ENCODE peak calls at places on chromosomes 12 and 14, in seven cellular contexts. S is SK-N-SH, F is HepG2, D is K562, W is GM12878, R is HCT116, E is H1. C is an unnamed sample.

GRCh38 chr12:123058980-123059379 is 78.5 kb downstream of the ARL6IP4 start:
- DNase-seq in S (no peak), F (no peak), D (no peak), W (no peak), R (no peak), E (no peak), C (no peak)

GRCh38 chr12:50234347-50234746 is 49.0 kb downstream of the LIMA1 start:
- DNase-seq in S (no peak), F (no peak), D (peak), W (no peak), R (peak), E (no peak), C (no peak)

GRCh38 chr14:91649930-91650329 is 82.0 kb downstream of the CATSPERB start:
- DNase-seq in S (peak), F (peak), D (peak), W (no peak), R (peak), E (no peak), C (no peak)

GRCh38 chr12:51977320-51977753 is 25.8 kb downstream of the ACVR1B start:
- DNase-seq in S (no peak), F (peak), D (no peak), W (no peak), R (no peak), E (no peak), C (no peak)

GRCh38 chr12:49295087-49296001 is at the start of gene PRPH:
- DNase-seq in S (peak), F (no peak), D (no peak), W (no peak), R (no peak), E (peak), C (no peak)

GRCh38 chr14:61260939-61261776 is 20.0 kb downstream of the TMEM30B start:
- DNase-seq in S (no peak), F (peak), D (no peak), W (no peak), R (peak), E (no peak), C (no peak)

GRCh38 chr12:48380596-48380995 is 29.9 kb upstream of the ZNF641 start:
- DNase-seq in S (no peak), F (no peak), D (no peak), W (no peak), R (no peak), E (no peak), C (no peak)

GRCh38 chr14:100618763-100619320 is 31.6 kb upstream of the BEGAIN start:
- DNase-seq in S (peak), F (no peak), D (no peak), W (no peak), R (no peak), E (no peak), C (no peak)

GRCh38 chr12:49357099-49357678 is 10.1 kb upstream of the SPATS2 start:
- DNase-seq in S (peak), F (no peak), D (no peak), W (no peak), R (no peak), E (no peak), C (no peak)

GRCh38 chr12:52372216-52373154 is 5.2 kb upstream of the KRT85 start:
- DNase-seq in S (peak), F (peak), D (peak), W (no peak), R (peak), E (peak), C (peak)

GRCh38 chr14:101476258-101476930 is 84.9 kb upstream of the DIO3 start:
- DNase-seq in S (no peak), F (no peak), D (no peak), W (no peak), R (no peak), E (no peak), C (no peak)

GRCh38 chr12:118274066-118274465 is 98.6 kb downstream of the TAOK3 start:
- DNase-seq in S (no peak), F (no peak), D (no peak), W (no peak), R (no peak), E (no peak), C (no peak)

GRCh38 chr14:63438065-63438757 is 105.0 kb downstream of the PPP2R5E start:
- DNase-seq in S (peak), F (peak), D (peak), W (no peak), R (peak), E (no peak), C (peak)

GRCh38 chr12:29416748-29417147 is 35.8 kb upstream of the ERGIC2 start:
- DNase-seq in S (no peak), F (no peak), D (no peak), W (no peak), R (no peak), E (no peak), C (no peak)

GRCh38 chr14:102717211-102717610 is 60.0 kb upstream of the TRAF3 start:
- DNase-seq in S (no peak), F (no peak), D (peak), W (no peak), R (no peak), E (peak), C (no peak)

DNA sequence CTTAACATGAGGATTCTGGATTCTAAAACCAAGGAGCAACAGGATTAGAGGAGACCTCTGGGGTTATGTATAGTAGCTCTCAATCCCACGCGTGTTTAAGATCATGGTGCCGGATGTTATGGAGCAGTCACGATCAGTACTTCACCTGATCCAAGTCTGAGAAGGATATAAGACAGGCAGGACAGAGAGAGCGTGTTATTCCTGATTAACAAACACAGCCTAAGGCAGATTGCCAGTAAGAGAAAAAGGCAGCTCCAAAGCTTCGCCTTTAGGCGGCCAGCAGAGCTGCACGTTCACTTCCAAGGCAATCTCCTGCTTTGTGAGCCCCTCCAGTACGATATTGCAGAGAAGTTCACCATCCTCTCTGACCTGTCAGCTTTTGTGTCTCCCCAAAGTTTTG is 5.5 kb downstream of the SETD3 start:
- DNase-seq in S (no peak), F (no peak), D (peak), W (no peak), R (no peak), E (no peak), C (no peak)
- TF ChIP-seq POLR2AphosphoS5 in S (no peak), F (no peak), D (no peak), W (no peak), R (no peak), E (no peak), C (no peak)

GRCh38 chr12:10381912-10382628 is 7.8 kb downstream of the KLRK1 start:
- DNase-seq in S (no peak), F (no peak), D (no peak), W (no peak), R (no peak), E (no peak), C (no peak)
- TF ChIP-seq SIN3A in S (no peak), F (no peak), D (no peak), W (no peak), R (no peak), E (no peak), C (no peak)

DNA sequence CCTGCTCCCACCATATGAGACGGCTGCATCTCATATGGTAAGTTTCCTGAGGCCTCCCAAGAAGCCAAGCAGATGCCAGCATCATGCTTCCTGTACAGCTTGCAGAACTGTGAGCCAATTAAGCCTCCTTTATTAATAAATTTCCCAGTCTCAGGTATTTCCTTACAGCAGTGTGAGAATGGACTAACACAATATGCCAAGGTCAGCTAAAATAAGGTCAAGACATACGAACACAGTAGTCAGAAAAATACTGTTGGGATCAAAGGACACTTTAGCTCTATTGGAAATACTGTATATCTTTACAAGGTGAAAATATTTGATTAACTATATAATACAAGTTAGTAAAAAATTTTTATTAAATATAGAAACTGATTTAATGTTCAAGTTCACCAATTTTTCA is 28.8 kb downstream of the SEL1L start:
- DNase-seq in S (no peak), F (no peak), D (no peak), W (no peak), R (no peak), E (no peak), C (no peak)
- TF ChIP-seq POLR2AphosphoS5 in S (no peak), F (no peak), D (no peak), W (no peak), R (no peak), E (no peak), C (no peak)

GRCh38 chr14:68941820-68942219 is 37.3 kb downstream of the ACTN1 start:
- DNase-seq in S (no peak), F (peak), D (no peak), W (no peak), R (no peak), E (peak), C (no peak)
- TF ChIP-seq SIN3A in S (peak), F (no peak), D (no peak), W (no peak), R (no peak), E (no peak), C (no peak)

GRCh38 chr14:74955229-74955999 is at the start of gene PGF:
- DNase-seq in S (peak), F (no peak), D (peak), W (no peak), R (peak), E (peak), C (no peak)
- TF ChIP-seq POLR2AphosphoS5 in S (no peak), F (peak), D (no peak), W (no peak), R (peak), E (peak), C (peak)

DNA sequence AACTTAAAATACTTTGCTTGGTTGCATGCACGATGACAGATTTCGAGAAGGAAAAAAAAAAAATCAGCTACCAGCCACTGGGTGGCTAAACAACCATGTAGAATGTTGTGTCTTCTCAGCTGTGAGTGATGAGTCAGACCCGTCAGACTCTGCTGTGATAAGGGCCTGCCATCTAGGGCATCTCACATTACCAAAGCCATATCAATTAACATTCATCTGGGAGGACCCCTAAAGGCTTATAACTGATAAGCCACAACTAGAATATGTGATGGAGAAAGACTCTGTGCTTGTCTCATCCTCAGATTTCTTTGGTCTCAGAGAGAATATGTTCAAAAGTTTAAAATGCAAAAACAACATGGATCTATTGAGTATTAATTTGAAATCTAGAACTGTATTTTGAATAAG is 111.5 kb downstream of the PAX9 start:
- DNase-seq in S (no peak), F (peak), D (peak), W (no peak), R (peak), E (no peak), C (no peak)
- TF ChIP-seq SIN3A in S (no peak), F (no peak), D (no peak), W (no peak), R (no peak), E (no peak), C (no peak)

GRCh38 chr14:58171090-58171489 is 19.1 kb upstream of the ARMH4 start:
- DNase-seq in S (peak), F (peak), D (peak), W (peak), R (peak), E (peak), C (peak)
- TF ChIP-seq POLR2AphosphoS5 in S (no peak), F (no peak), D (no peak), W (no peak), R (no peak), E (no peak), C (no peak)

DNA sequence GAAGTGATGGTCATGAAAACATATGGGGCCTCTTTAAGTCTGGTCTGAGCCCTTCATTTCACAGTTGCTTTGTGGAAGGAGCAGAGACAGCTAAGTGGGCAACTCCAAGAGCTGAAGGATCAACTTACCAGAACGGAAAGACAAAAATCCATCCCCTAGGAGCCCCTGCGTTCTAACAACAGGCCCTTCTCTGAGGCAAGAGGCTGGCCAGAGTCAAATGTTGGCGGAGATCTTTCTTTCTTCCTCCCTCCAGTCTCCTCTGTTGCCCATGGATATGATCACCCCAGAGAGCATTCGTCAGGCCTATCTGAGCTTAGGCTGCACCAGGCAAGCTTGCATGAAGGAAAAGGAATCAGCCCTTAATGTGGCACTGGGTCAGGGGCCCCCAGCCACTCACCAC is 53.1 kb upstream of the CCND2 start:
- DNase-seq in S (no peak), F (no peak), D (no peak), W (no peak), R (no peak), E (peak), C (no peak)
- TF ChIP-seq SIN3A in S (no peak), F (no peak), D (no peak), W (no peak), R (no peak), E (no peak), C (no peak)

DNA sequence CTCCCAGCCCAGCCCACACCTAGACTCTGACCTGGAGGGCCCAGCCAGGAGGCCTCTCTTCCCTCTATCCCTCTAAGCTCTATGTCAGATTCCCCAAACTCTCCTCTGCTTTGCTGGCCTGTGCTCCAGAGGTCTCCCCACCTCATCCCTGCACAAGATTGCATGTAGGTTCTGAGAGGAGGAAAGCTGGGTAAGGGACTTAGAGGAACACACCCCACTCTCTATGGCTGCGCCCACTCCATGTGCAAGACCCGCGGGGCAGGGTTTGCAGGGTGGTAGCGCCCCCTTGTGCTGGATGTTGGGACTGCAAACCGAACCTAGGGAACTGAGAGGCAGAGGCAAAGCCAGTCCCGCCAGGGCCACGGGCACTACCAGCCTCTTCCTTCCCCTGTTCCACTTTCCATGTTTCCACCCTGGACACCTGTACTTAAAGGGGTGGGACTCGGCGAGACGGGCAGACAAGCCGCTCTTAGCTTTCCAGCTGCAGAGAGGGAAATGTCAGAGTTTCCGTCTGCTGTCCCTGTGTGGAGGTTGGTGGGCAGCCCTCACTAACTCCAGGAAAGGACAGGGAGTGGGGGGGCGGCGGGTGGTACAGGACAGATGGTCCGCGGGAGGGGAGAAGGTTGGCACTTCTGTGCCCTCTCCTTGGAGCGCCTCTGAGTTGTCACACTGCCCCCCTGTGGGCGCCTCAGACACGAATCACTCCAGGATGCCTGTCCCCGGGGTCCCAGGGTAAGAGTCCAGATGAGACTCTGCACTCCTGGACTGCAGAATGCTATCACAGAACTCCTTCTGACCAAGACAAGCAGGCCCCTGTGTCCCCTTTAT is 16.8 kb downstream of the MMP14 start:
- DNase-seq in S (peak), F (peak), D (peak), W (peak), R (peak), E (peak), C (no peak)
- TF ChIP-seq POLR2AphosphoS5 in S (no peak), F (no peak), D (no peak), W (no peak), R (peak), E (peak), C (no peak)